ENCODE peak calls at places on chromosomes 5 and 9, in ten cellular contexts. T is suprapubic skin, Y is HL-60, W is HepG2, B is HCT116, V is GM12892, M is stomach, R is GM23338, P is breast epithelium, U is prostate gland. L is an unnamed sample.

GRCh38 chr5:55062039-55062779 is 38.2 kb downstream of the GZMK start:
- DNase-seq in T (no peak), Y (no peak), W (no peak), B (no peak), V (no peak), M (no peak), R (no peak), P (no peak), U (no peak), L (peak)

GRCh38 chr9:113875917-113876805 is at the start of gene ZNF618:
- DNase-seq in T (no peak), Y (no peak), W (no peak), B (no peak), V (peak), M (peak), R (peak), P (no peak), U (no peak), L (peak)

GRCh38 chr5:10522224-10522611 is 41.7 kb upstream of the ANKRD33B start:
- DNase-seq in T (no peak), Y (no peak), W (no peak), B (no peak), V (no peak), M (no peak), R (no peak), P (no peak), U (no peak), L (no peak)

GRCh38 chr9:101711330-101711941 is 27.0 kb downstream of the GRIN3A start:
- DNase-seq in T (no peak), Y (no peak), W (peak), B (no peak), V (peak), M (no peak), R (peak), P (no peak), U (no peak), L (no peak)

GRCh38 chr5:131635755-131636479 is 888 bp upstream of the RAPGEF6 start:
- DNase-seq in T (no peak), Y (no peak), W (no peak), B (no peak), V (no peak), M (no peak), R (peak), P (no peak), U (no peak), L (no peak)

GRCh38 chr9:114075602-114076001 is 2.5 kb downstream of the AMBP start:
- DNase-seq in T (no peak), Y (no peak), W (no peak), B (no peak), V (no peak), M (no peak), R (no peak), P (no peak), U (no peak), L (no peak)

GRCh38 chr9:89745601-89746376 is 141.0 kb downstream of the GADD45G start:
- DNase-seq in T (no peak), Y (no peak), W (no peak), B (no peak), V (no peak), M (no peak), R (no peak), P (no peak), U (no peak), L (no peak)

GRCh38 chr9:38110476-38110875 is 41.4 kb upstream of the SHB start:
- DNase-seq in T (peak), Y (no peak), W (no peak), B (no peak), V (no peak), M (no peak), R (no peak), P (no peak), U (no peak), L (no peak)

GRCh38 chr5:109692011-109692410 is 2.3 kb downstream of the MAN2A1 start:
- DNase-seq in T (no peak), Y (no peak), W (no peak), B (no peak), V (no peak), M (no peak), R (no peak), P (no peak), U (no peak), L (no peak)

GRCh38 chr5:124527220-124527991 is 219.0 kb downstream of the ZNF608 start:
- DNase-seq in T (no peak), Y (no peak), W (peak), B (no peak), V (no peak), M (no peak), R (no peak), P (no peak), U (no peak), L (peak)

GRCh38 chr5:91188755-91189154 is 194.4 kb downstream of the ARRDC3 start:
- DNase-seq in T (no peak), Y (no peak), W (peak), B (no peak), V (no peak), M (no peak), R (no peak), P (no peak), U (no peak), L (no peak)

GRCh38 chr5:145129797-145130196 is 705.3 kb downstream of the PRELID2 start:
- DNase-seq in T (no peak), Y (no peak), W (no peak), B (no peak), V (no peak), M (no peak), R (no peak), P (no peak), U (no peak), L (no peak)

GRCh38 chr5:132457371-132458225 is 33.0 kb downstream of the IRF1 start:
- DNase-seq in T (peak), Y (peak), W (peak), B (no peak), V (no peak), M (peak), R (no peak), P (no peak), U (no peak), L (peak)

GRCh38 chr5:149464796-149465489 is 85.9 kb upstream of the IL17B start:
- DNase-seq in T (no peak), Y (no peak), W (no peak), B (no peak), V (no peak), M (no peak), R (no peak), P (no peak), U (no peak), L (peak)

GRCh38 chr9:138120511-138121437 is 243.2 kb downstream of the CACNA1B start:
- DNase-seq in T (no peak), Y (no peak), W (no peak), B (no peak), V (no peak), M (no peak), R (no peak), P (no peak), U (no peak), L (no peak)

GRCh38 chr9:121278535-121279169 is 10.7 kb downstream of the GSN start:
- DNase-seq in T (peak), Y (no peak), W (no peak), B (peak), V (no peak), M (peak), R (peak), P (no peak), U (peak), L (peak)

GRCh38 chr5:134948929-134949328 is 18.8 kb upstream of the CATSPER3 start:
- DNase-seq in T (no peak), Y (no peak), W (no peak), B (no peak), V (no peak), M (no peak), R (no peak), P (no peak), U (no peak), L (peak)

GRCh38 chr9:15720861-15721260 is 168.0 kb downstream of the CCDC171 start:
- DNase-seq in T (no peak), Y (no peak), W (no peak), B (no peak), V (no peak), M (no peak), R (no peak), P (no peak), U (no peak), L (no peak)

GRCh38 chr9:133608881-133609280 is 308 bp downstream of the FAM163B start:
- DNase-seq in T (no peak), Y (no peak), W (no peak), B (no peak), V (no peak), M (no peak), R (peak), P (no peak), U (no peak), L (no peak)

GRCh38 chr9:37575921-37576721 is at the start of gene FBXO10:
- DNase-seq in T (peak), Y (no peak), W (no peak), B (no peak), V (peak), M (peak), R (peak), P (peak), U (peak), L (peak)

GRCh38 chr9:124782661-124783574 is 6.0 kb downstream of the OLFML2A start:
- DNase-seq in T (peak), Y (no peak), W (no peak), B (no peak), V (no peak), M (peak), R (no peak), P (peak), U (no peak), L (peak)

GRCh38 chr9:77457916-77458592 is 190.1 kb downstream of the GNA14 start:
- DNase-seq in T (no peak), Y (peak), W (peak), B (peak), V (peak), M (peak), R (peak), P (no peak), U (peak), L (peak)

GRCh38 chr5:110865400-110866094 is 126.7 kb downstream of the SLC25A46 start:
- DNase-seq in T (no peak), Y (peak), W (peak), B (peak), V (no peak), M (no peak), R (peak), P (no peak), U (no peak), L (no peak)

GRCh38 chr5:173474881-173475287 is 141.6 kb downstream of the BOD1 start:
- DNase-seq in T (no peak), Y (no peak), W (no peak), B (no peak), V (no peak), M (no peak), R (no peak), P (no peak), U (no peak), L (no peak)

GRCh38 chr9:119559986-119560385 is 190.8 kb upstream of the BRINP1 start:
- DNase-seq in T (no peak), Y (no peak), W (no peak), B (no peak), V (no peak), M (no peak), R (no peak), P (no peak), U (no peak), L (no peak)

GRCh38 chr9:27787941-27788340 is 214.7 kb upstream of the C9orf72 start:
- DNase-seq in T (no peak), Y (no peak), W (no peak), B (no peak), V (no peak), M (no peak), R (peak), P (no peak), U (no peak), L (no peak)

GRCh38 chr5:121573844-121574243 is 277.8 kb upstream of the FTMT start:
- DNase-seq in T (no peak), Y (no peak), W (no peak), B (no peak), V (no peak), M (no peak), R (no peak), P (no peak), U (no peak), L (no peak)

GRCh38 chr9:37191403-37192089 is 71.2 kb downstream of the ZCCHC7 start:
- DNase-seq in T (no peak), Y (no peak), W (no peak), B (no peak), V (no peak), M (no peak), R (peak), P (no peak), U (no peak), L (no peak)

GRCh38 chr5:33048315-33048714 is 337.2 kb downstream of the NPR3 start:
- DNase-seq in T (no peak), Y (no peak), W (no peak), B (no peak), V (no peak), M (no peak), R (no peak), P (no peak), U (no peak), L (no peak)

GRCh38 chr5:96562614-96563013 is 99.6 kb upstream of the CAST start:
- DNase-seq in T (no peak), Y (no peak), W (no peak), B (no peak), V (no peak), M (no peak), R (no peak), P (no peak), U (no peak), L (no peak)

GRCh38 chr9:26723486-26723885 is 169.1 kb downstream of the CAAP1 start:
- DNase-seq in T (no peak), Y (no peak), W (peak), B (peak), V (no peak), M (no peak), R (peak), P (no peak), U (no peak), L (peak)

GRCh38 chr5:90134381-90134780 is 275.2 kb downstream of the CETN3 start:
- DNase-seq in T (no peak), Y (no peak), W (no peak), B (no peak), V (no peak), M (no peak), R (no peak), P (no peak), U (no peak), L (no peak)

GRCh38 chr5:55364537-55365055 is 56.8 kb downstream of the MTREX start:
- DNase-seq in T (no peak), Y (no peak), W (no peak), B (no peak), V (no peak), M (no peak), R (no peak), P (no peak), U (no peak), L (no peak)

GRCh38 chr9:100652850-100653249 is 75.0 kb downstream of the CAVIN4 start:
- DNase-seq in T (no peak), Y (no peak), W (no peak), B (no peak), V (no peak), M (no peak), R (no peak), P (no peak), U (no peak), L (no peak)
- TF ChIP-seq POLR2AphosphoS5 in T (no peak), Y (no peak), W (no peak), B (no peak), V (no peak), M (no peak), R (no peak), P (no peak), U (no peak), L (no peak)

GRCh38 chr5:76737131-76737556 is 21.2 kb downstream of the F2R start:
- DNase-seq in T (no peak), Y (no peak), W (no peak), B (no peak), V (no peak), M (no peak), R (no peak), P (no peak), U (no peak), L (no peak)
- TF ChIP-seq POLR2AphosphoS5 in T (no peak), Y (no peak), W (no peak), B (no peak), V (no peak), M (no peak), R (no peak), P (no peak), U (no peak), L (no peak)

GRCh38 chr9:109826554-109826953 is 46.6 kb downstream of the PALM2AKAP2 start:
- DNase-seq in T (no peak), Y (no peak), W (no peak), B (no peak), V (no peak), M (no peak), R (no peak), P (no peak), U (no peak), L (no peak)

GRCh38 chr9:109834855-109835254 is 54.9 kb downstream of the PALM2AKAP2 start:
- DNase-seq in T (no peak), Y (no peak), W (no peak), B (no peak), V (no peak), M (no peak), R (no peak), P (no peak), U (no peak), L (no peak)

GRCh38 chr9:109830587-109830986 is 50.6 kb downstream of the PALM2AKAP2 start:
- DNase-seq in T (no peak), Y (no peak), W (no peak), B (no peak), V (no peak), M (no peak), R (no peak), P (no peak), U (no peak), L (no peak)

DNA sequence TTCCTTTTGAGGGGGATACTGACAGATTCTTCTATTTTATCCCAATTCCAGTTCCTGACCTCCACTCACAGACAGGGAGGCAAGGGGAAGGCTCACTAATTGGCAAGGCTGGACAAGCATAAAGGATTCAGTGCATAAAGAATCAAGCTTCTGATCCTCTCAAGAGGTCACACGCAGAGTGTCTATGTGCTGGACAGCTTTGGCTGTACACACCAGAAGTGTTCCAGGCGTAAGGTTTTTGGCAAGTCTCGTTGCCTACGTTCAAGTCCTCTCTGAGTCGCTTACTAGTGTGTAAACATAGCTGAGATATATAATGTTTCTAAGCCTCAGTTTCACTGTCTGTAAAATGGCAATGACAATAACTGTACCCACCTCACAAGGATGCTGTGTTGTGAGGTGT is 52.0 kb downstream of the PALM2AKAP2 start:
- DNase-seq in T (no peak), Y (no peak), W (no peak), B (no peak), V (no peak), M (no peak), R (no peak), P (no peak), U (no peak), L (no peak)
- TF ChIP-seq POLR2AphosphoS5 in T (no peak), Y (no peak), W (no peak), B (no peak), V (no peak), M (no peak), R (no peak), P (no peak), U (no peak), L (no peak)

DNA sequence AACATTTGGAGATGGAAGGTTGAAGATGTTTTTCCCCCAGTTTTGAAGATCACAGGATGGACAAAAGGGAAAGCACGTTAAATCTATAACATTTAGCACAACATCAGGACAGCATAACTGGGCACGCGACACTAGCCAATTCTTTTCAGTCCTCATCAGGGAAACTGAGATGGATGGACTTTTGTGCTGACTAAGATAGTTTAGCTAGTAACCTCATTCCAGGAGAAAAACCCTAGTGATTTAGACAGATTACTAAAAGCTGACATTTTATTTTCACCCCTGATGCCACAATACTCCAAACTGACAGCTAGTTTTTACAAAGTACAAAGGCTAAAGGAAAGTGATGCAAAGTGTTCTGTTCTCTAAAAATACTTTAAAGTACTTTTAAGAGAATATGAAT is 53.3 kb downstream of the EPB41L4B start:
- DNase-seq in T (no peak), Y (no peak), W (no peak), B (no peak), V (no peak), M (no peak), R (no peak), P (no peak), U (no peak), L (no peak)
- TF ChIP-seq POLR2AphosphoS5 in T (no peak), Y (no peak), W (no peak), B (no peak), V (no peak), M (no peak), R (no peak), P (no peak), U (no peak), L (no peak)

DNA sequence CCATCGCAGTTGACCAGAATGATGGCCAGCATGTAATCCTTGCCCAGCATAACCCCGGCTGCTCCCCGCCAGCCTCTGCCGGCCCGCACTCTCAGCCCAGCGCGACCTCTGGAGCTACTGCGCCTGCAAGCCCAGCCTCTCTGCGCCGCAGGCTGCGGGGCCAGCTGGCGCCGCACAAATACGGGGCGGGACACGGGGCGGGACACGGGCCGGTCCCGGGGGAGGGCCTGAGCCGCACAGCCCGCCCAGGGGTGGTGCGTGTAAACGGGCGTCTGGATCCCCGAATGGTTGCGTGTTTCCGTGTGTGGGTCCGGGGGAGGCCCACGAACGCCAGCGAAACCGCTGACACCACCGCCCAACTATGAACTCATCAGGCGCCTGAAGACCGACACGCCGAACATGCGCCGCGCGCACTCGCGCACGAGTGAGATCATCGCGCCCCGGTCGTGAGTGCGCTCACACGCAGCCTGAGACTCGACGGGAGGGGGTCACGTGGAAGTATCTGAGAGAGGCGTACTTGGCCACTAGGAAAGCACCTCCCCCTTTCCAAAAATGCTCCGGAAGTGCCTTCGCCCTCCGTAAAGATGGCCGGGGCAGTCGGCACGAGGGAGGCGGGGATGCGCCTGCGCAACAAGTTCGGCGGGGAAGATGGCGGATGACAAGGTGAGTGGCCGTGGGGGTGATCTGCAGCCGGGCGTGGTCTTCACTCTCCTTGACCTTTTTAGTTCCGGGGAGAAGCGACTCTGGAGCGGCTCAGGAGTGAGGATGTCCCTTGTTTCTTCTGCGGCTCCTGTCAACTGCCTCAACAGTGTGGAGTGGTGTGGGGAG is at the start of the genes APBB3 and SLC35A4:
- DNase-seq in T (peak), Y (peak), W (peak), B (peak), V (peak), M (peak), R (peak), P (peak), U (peak), L (peak)
- TF ChIP-seq POLR2AphosphoS5 in T (peak), Y (peak), W (no peak), B (peak), V (peak), M (peak), R (peak), P (peak), U (peak), L (peak)

DNA sequence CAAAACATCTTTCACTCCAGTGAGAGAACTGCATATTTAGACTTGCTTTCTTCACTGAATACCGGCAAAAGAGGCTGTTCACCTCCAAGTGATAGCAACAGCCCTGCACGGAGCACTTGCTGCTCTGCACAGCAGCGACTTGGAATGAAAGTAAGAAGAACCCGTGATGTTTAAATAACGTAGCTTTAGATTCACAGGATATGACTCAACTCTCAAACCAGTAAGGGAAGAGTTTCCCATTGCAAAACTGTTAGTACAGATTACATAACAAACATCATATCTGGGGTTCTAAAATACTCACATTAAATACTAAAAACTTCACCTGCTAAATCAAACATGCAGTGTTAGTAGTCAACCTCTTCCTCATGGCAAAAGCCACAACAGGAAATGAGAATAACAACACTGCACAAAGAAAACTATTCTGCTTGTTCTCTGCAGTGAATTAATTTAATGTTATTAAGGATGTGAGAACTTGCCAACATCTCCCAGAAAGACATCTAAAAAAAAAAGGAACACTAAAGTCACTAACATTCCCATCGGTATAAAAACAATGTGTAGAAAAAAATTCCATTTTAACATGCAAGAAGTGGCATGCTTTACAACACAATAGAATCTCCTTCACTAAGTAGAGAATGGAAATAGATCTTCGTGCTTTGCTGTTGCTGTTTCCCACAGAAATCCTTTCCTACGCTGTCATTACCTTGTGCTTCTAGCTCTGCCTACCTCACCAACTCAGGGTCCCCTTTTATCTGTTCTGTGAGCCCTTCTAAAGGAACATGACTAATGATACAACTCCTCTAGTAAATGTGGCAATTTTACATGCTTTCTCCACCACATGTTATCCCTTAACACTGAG is 203.2 kb downstream of the MCTP1 start:
- DNase-seq in T (no peak), Y (peak), W (peak), B (no peak), V (no peak), M (peak), R (peak), P (no peak), U (peak), L (peak)
- TF ChIP-seq POLR2AphosphoS5 in T (peak), Y (peak), W (no peak), B (no peak), V (peak), M (peak), R (no peak), P (peak), U (peak), L (peak)

L was measured in transverse colon.